ENCODE peak calls at places on chromosomes 5 and 9, in nine cellular contexts. W, P, M, E, G, Y, N, D and K are unnamed samples.

GRCh38 chr9:127583605-127584053 is 28.4 kb upstream of the STXBP1 start:
- DNase-seq in G (no peak), W (no peak), D (no peak), M (peak; percentile 73), Y (no peak), E (no peak), P (no peak), N (no peak), K (no peak)

GRCh38 chr5:5200133-5200532 is 60.0 kb downstream of the ADAMTS16 start:
- DNase-seq in N (no peak), Y (no peak), E (no peak), M (no peak), D (no peak), W (no peak), P (no peak), G (no peak), K (no peak)

GRCh38 chr5:52419357-52419756 is 368.4 kb upstream of the ITGA1 start:
- DNase-seq in G (no peak), M (no peak), Y (no peak), W (no peak), E (no peak), D (no peak), N (no peak), P (no peak), K (no peak)

GRCh38 chr5:51380603-51381207 is 2.5 kb upstream of the ISL1 start:
- DNase-seq in W (no peak), P (no peak), D (no peak), Y (no peak), G (no peak), N (peak; percentile 58), E (no peak), M (peak; percentile 82), K (no peak)

GRCh38 chr9:19223724-19224123 is 6.8 kb upstream of the DENND4C start:
- DNase-seq in W (no peak), P (no peak), G (no peak), E (no peak), Y (no peak), M (no peak), N (no peak), D (no peak), K (no peak)

GRCh38 chr5:133412661-133413060 is 199.7 kb downstream of the FSTL4 start:
- DNase-seq in D (no peak), G (no peak), N (no peak), Y (no peak), P (no peak), W (no peak), M (no peak), E (no peak), K (no peak)

GRCh38 chr9:36985769-36986547 is 48.1 kb downstream of the PAX5 start:
- DNase-seq in M (no peak), D (peak; percentile 85), N (no peak), Y (no peak), G (no peak), P (no peak), E (no peak), W (no peak), K (no peak)

GRCh38 chr9:14238044-14238443 is 75.9 kb downstream of the NFIB start:
- DNase-seq in M (peak; percentile 38), D (no peak), Y (no peak), N (no peak), E (no peak), G (no peak), W (no peak), P (no peak), K (no peak)

GRCh38 chr5:143865421-143865820 is 53.5 kb downstream of the HMHB1 start:
- DNase-seq in D (no peak), Y (no peak), G (no peak), W (no peak), P (no peak), M (no peak), E (no peak), N (no peak), K (no peak)

GRCh38 chr5:75049581-75050274 is 2.6 kb downstream of the GCNT4 start:
- DNase-seq in G (peak; percentile 37), M (peak; percentile 76), Y (no peak), P (peak; percentile 67), N (peak; percentile 41), E (peak; percentile 33), D (peak; percentile 66), W (no peak), K (peak; percentile 25)

GRCh38 chr5:173624276-173624675 is 7.8 kb upstream of the BOD1 start:
- DNase-seq in P (no peak), G (no peak), W (no peak), N (no peak), E (no peak), D (no peak), M (no peak), Y (no peak), K (no peak)